ENCODE peak calls at places on chromosomes 13 and 19, in ten cellular contexts. A is GDM1; D is GM13977; V is thoracic aorta; X is retina; C is esophagus squamous epithelium; E is activated naive CD8-positive, alpha-beta T cell treated with anti-CD3 and anti-CD28 coated beads for 36 hours; P is NB4; Y is tibial artery; O is stimulated activated naive CD8-positive, alpha-beta T cell treated with anti-CD3 and anti-CD28 coated beads, Interleukin-15, amount 100 ng/mL, for 72 hours. G is an unnamed sample.

GRCh38 chr19:45761714-45762113 is 7.3 kb downstream of the SIX5 start:
- DNase-seq in A (no peak), D (no peak), V (no peak), X (no peak), C (no peak), E (no peak), P (no peak), Y (no peak), O (no peak), G (no peak)

GRCh38 chr19:39403331-39404312 is 3.0 kb upstream of the ZFP36 start:
- DNase-seq in A (peak), D (peak), V (peak), X (peak), C (peak), E (peak), P (peak), Y (peak), O (peak), G (peak)

GRCh38 chr19:16591803-16592556 is 19.8 kb upstream of the SLC35E1 start:
- DNase-seq in A (no peak), D (no peak), V (no peak), X (no peak), C (no peak), E (no peak), P (no peak), Y (no peak), O (no peak), G (no peak)

GRCh38 chr13:99176309-99177276 is 24.1 kb upstream of the UBAC2 start:
- DNase-seq in A (peak), D (peak), V (no peak), X (peak), C (no peak), E (peak), P (peak), Y (peak), O (peak), G (peak)

GRCh38 chr19:40265055-40265762 is 19.9 kb downstream of the AKT2 start:
- DNase-seq in A (no peak), D (no peak), V (no peak), X (no peak), C (no peak), E (no peak), P (no peak), Y (no peak), O (no peak), G (no peak)

GRCh38 chr13:27504541-27504940 is 54.2 kb upstream of the MTIF3 start:
- DNase-seq in A (no peak), D (no peak), V (no peak), X (no peak), C (no peak), E (no peak), P (no peak), Y (no peak), O (no peak), G (no peak)

GRCh38 chr19:10998045-10998533 is 37.3 kb downstream of the SMARCA4 start:
- DNase-seq in A (no peak), D (no peak), V (no peak), X (no peak), C (no peak), E (no peak), P (no peak), Y (peak), O (no peak), G (no peak)

GRCh38 chr13:113551081-113552000 is 33.2 kb upstream of the TFDP1 start:
- DNase-seq in A (no peak), D (no peak), V (no peak), X (no peak), C (no peak), E (no peak), P (no peak), Y (no peak), O (no peak), G (no peak)

GRCh38 chr13:112785419-112785856 is 95.6 kb downstream of the ATP11A start:
- DNase-seq in A (no peak), D (no peak), V (no peak), X (no peak), C (no peak), E (no peak), P (no peak), Y (no peak), O (no peak), G (no peak)

GRCh38 chr19:36030264-36031148 is 2.2 kb downstream of the CLIP3 start:
- DNase-seq in A (no peak), D (no peak), V (no peak), X (no peak), C (no peak), E (no peak), P (no peak), Y (no peak), O (no peak), G (no peak)

GRCh38 chr13:94988654-94989053 is 276.3 kb upstream of the SOX21 start:
- DNase-seq in A (no peak), D (no peak), V (no peak), X (no peak), C (no peak), E (no peak), P (peak), Y (no peak), O (no peak), G (no peak)

GRCh38 chr13:51638497-51638871 is 54.2 kb downstream of the WDFY2 start:
- DNase-seq in A (no peak), D (no peak), V (no peak), X (no peak), C (no peak), E (no peak), P (no peak), Y (no peak), O (no peak), G (no peak)

GRCh38 chr13:66704110-66704509 is 526.0 kb downstream of the PCDH9 start:
- DNase-seq in A (no peak), D (no peak), V (no peak), X (no peak), C (no peak), E (no peak), P (no peak), Y (no peak), O (no peak), G (no peak)

GRCh38 chr19:11481777-11482383 is 1.0 kb upstream of the ELAVL3 start:
- DNase-seq in A (peak), D (peak), V (peak), X (peak), C (no peak), E (peak), P (peak), Y (peak), O (peak), G (peak)

GRCh38 chr13:39016789-39017188 is 21.1 kb downstream of the PROSER1 start:
- DNase-seq in A (no peak), D (peak), V (no peak), X (peak), C (no peak), E (no peak), P (peak), Y (no peak), O (peak), G (peak)

GRCh38 chr19:17607936-17608335 is 52.5 kb downstream of the COLGALT1 start:
- DNase-seq in A (no peak), D (no peak), V (no peak), X (no peak), C (no peak), E (no peak), P (no peak), Y (no peak), O (no peak), G (no peak)

GRCh38 chr13:112525306-112525945 is 62.5 kb downstream of the TUBGCP3 start:
- DNase-seq in A (no peak), D (no peak), V (no peak), X (no peak), C (no peak), E (no peak), P (no peak), Y (no peak), O (no peak), G (no peak)

G was measured in GM20000.